ENCODE peak calls at places on chromosomes 2 and 18, in four cellular contexts. One of them, this sample, is unnamed.

GRCh38 chr2:22626621-22627020 is 758.4 kb upstream of the KLHL29 start:
- DNase-seq in left lung: no peak
- DNase-seq in thoracic aorta: no peak
- DNase-seq in astrocyte of the spinal cord: no peak
- DNase-seq in this sample: no peak

GRCh38 chr2:129242201-129242710 is 737.2 kb upstream of the RAB6C start:
- DNase-seq in thoracic aorta: no peak
- DNase-seq in left lung: no peak
- DNase-seq in astrocyte of the spinal cord: no peak
- DNase-seq in this sample: no peak

GRCh38 chr2:189466656-189467055 is 25.4 kb downstream of the WDR75 start:
- DNase-seq in thoracic aorta: no peak
- DNase-seq in left lung: no peak
- DNase-seq in astrocyte of the spinal cord: peak; percentile 15
- DNase-seq in this sample: no peak

GRCh38 chr2:237581751-237582746 is 8.5 kb downstream of the RAB17 start:
- DNase-seq in thoracic aorta: peak; percentile 59
- DNase-seq in left lung: peak; percentile 75
- DNase-seq in astrocyte of the spinal cord: peak; percentile 67
- DNase-seq in this sample: no peak

GRCh38 chr18:60506190-60506589 is 133.6 kb upstream of the MC4R start:
- DNase-seq in thoracic aorta: no peak
- DNase-seq in left lung: no peak
- DNase-seq in astrocyte of the spinal cord: no peak
- DNase-seq in this sample: no peak

GRCh38 chr2:197191177-197191947 is 119.2 kb downstream of the ANKRD44 start:
- DNase-seq in thoracic aorta: no peak
- DNase-seq in astrocyte of the spinal cord: peak; percentile 50
- DNase-seq in left lung: no peak
- DNase-seq in this sample: no peak

GRCh38 chr18:2878656-2879330 is 32.0 kb downstream of the EMILIN2 start:
- DNase-seq in astrocyte of the spinal cord: no peak
- DNase-seq in thoracic aorta: no peak
- DNase-seq in left lung: no peak
- DNase-seq in this sample: no peak

GRCh38 chr2:10520154-10520553 is 72.0 kb upstream of the ODC1 start:
- DNase-seq in left lung: no peak
- DNase-seq in thoracic aorta: no peak
- DNase-seq in astrocyte of the spinal cord: no peak
- DNase-seq in this sample: no peak

GRCh38 chr2:170747921-170748320 is 22.3 kb upstream of the ERICH2 start:
- DNase-seq in astrocyte of the spinal cord: peak; percentile 72
- DNase-seq in left lung: no peak
- DNase-seq in thoracic aorta: no peak
- DNase-seq in this sample: no peak

GRCh38 chr2:43169987-43170732 is 56.2 kb downstream of the ZFP36L2 start:
- DNase-seq in thoracic aorta: no peak
- DNase-seq in astrocyte of the spinal cord: no peak
- DNase-seq in left lung: peak; percentile 80
- DNase-seq in this sample: no peak

GRCh38 chr2:58535182-58535581 is 294.1 kb upstream of the FANCL start:
- DNase-seq in astrocyte of the spinal cord: no peak
- DNase-seq in left lung: no peak
- DNase-seq in thoracic aorta: no peak
- DNase-seq in this sample: no peak

GRCh38 chr2:98658816-98659486 is 50.6 kb downstream of the UNC50 start:
- DNase-seq in left lung: no peak
- DNase-seq in astrocyte of the spinal cord: no peak
- DNase-seq in thoracic aorta: no peak
- DNase-seq in this sample: no peak

DNA sequence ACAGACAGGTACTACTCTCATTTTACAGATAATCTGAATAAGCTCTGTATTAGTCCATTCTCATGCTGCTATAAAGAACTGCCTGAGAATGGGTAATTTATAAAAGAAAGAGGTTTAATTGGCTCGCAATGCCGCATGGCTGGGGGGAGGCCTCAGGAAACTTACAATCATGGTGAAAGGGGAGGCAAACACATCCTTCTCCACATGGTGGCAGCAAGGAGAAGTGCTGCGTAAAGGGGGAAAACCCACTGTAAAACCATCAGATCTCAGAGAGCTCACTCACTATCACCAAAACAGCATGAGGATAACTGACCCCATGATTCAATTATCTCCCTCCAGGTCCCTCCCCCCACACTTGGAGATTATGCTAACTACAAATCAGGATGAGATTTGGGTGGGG is 254.4 kb downstream of the KCNE4 start:
- DNase-seq in astrocyte of the spinal cord: peak; percentile 41
- DNase-seq in left lung: no peak
- DNase-seq in thoracic aorta: no peak
- DNase-seq in this sample: no peak
- TF ChIP-seq CTCF in astrocyte of the spinal cord: peak; percentile 68
- TF ChIP-seq CTCF in left lung: no peak
- TF ChIP-seq CTCF in thoracic aorta: no peak
- TF ChIP-seq CTCF in this sample: no peak

DNA sequence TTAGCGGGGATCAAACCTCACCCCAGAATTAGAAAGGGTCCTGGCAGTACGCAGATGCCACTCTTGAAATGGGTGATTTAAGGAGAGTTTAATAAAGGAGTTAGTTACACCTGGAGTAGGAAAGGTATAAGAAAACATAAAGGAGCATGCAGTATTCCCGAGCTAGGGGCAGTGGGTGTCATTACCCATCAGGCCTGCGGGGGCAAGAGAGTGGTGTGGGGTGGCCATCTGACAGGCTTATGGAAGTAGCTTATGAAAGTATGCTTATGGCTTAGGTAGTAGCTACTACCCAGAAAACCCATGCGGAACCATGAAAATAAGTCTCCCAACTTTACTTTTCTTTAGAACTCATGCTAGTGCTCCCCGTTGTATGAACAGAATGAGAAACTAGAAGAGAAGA is 568.9 kb upstream of the ACVR2A start:
- DNase-seq in left lung: peak; percentile 28
- DNase-seq in thoracic aorta: no peak
- DNase-seq in astrocyte of the spinal cord: no peak
- DNase-seq in this sample: no peak
- TF ChIP-seq CTCF in left lung: no peak
- TF ChIP-seq CTCF in thoracic aorta: no peak
- TF ChIP-seq CTCF in astrocyte of the spinal cord: peak; percentile 25
- TF ChIP-seq CTCF in this sample: no peak

GRCh38 chr2:70188460-70188859 is 2.4 kb downstream of the C2orf42 start:
- DNase-seq in astrocyte of the spinal cord: no peak
- DNase-seq in left lung: no peak
- DNase-seq in thoracic aorta: no peak
- DNase-seq in this sample: no peak

GRCh38 chr2:70190086-70190412 is 770 bp downstream of the C2orf42 start:
- DNase-seq in thoracic aorta: no peak
- DNase-seq in left lung: no peak
- DNase-seq in astrocyte of the spinal cord: no peak
- DNase-seq in this sample: no peak

GRCh38 chr2:70192516-70192915 is 1.7 kb upstream of the C2orf42 start:
- DNase-seq in astrocyte of the spinal cord: no peak
- DNase-seq in left lung: no peak
- DNase-seq in thoracic aorta: no peak
- DNase-seq in this sample: no peak

GRCh38 chr2:70191244-70191735 is 471 bp upstream of the C2orf42 start:
- DNase-seq in thoracic aorta: no peak
- DNase-seq in left lung: no peak
- DNase-seq in astrocyte of the spinal cord: no peak
- DNase-seq in this sample: no peak

GRCh38 chr2:70190413-70191243 is at the start of gene C2orf42:
- DNase-seq in left lung: peak; percentile 96
- DNase-seq in thoracic aorta: peak; percentile 88
- DNase-seq in astrocyte of the spinal cord: peak; percentile 99
- DNase-seq in this sample: peak; percentile 86
- TF ChIP-seq CTCF in left lung: no peak
- TF ChIP-seq CTCF in thoracic aorta: no peak
- TF ChIP-seq CTCF in astrocyte of the spinal cord: peak; percentile 24
- TF ChIP-seq CTCF in this sample: no peak

GRCh38 chr2:235937526-235937925 is 230.7 kb downstream of the GBX2 start:
- DNase-seq in thoracic aorta: no peak
- DNase-seq in astrocyte of the spinal cord: no peak
- DNase-seq in left lung: no peak
- DNase-seq in this sample: no peak

GRCh38 chr2:235935071-235935470 is 233.1 kb downstream of the GBX2 start:
- DNase-seq in left lung: no peak
- DNase-seq in thoracic aorta: no peak
- DNase-seq in astrocyte of the spinal cord: no peak
- DNase-seq in this sample: no peak

GRCh38 chr2:235935773-235936172 is 232.4 kb downstream of the GBX2 start:
- DNase-seq in left lung: peak; percentile 64
- DNase-seq in astrocyte of the spinal cord: no peak
- DNase-seq in thoracic aorta: no peak
- DNase-seq in this sample: no peak

GRCh38 chr2:235937092-235937491 is 231.1 kb downstream of the GBX2 start:
- DNase-seq in astrocyte of the spinal cord: no peak
- DNase-seq in left lung: no peak
- DNase-seq in thoracic aorta: no peak
- DNase-seq in this sample: no peak

GRCh38 chr2:235936493-235936892 is 231.7 kb downstream of the GBX2 start:
- DNase-seq in astrocyte of the spinal cord: no peak
- DNase-seq in thoracic aorta: no peak
- DNase-seq in left lung: no peak
- DNase-seq in this sample: no peak
- TF ChIP-seq CTCF in astrocyte of the spinal cord: peak; percentile 41
- TF ChIP-seq CTCF in thoracic aorta: no peak
- TF ChIP-seq CTCF in left lung: peak; percentile 14
- TF ChIP-seq CTCF in this sample: no peak

DNA sequence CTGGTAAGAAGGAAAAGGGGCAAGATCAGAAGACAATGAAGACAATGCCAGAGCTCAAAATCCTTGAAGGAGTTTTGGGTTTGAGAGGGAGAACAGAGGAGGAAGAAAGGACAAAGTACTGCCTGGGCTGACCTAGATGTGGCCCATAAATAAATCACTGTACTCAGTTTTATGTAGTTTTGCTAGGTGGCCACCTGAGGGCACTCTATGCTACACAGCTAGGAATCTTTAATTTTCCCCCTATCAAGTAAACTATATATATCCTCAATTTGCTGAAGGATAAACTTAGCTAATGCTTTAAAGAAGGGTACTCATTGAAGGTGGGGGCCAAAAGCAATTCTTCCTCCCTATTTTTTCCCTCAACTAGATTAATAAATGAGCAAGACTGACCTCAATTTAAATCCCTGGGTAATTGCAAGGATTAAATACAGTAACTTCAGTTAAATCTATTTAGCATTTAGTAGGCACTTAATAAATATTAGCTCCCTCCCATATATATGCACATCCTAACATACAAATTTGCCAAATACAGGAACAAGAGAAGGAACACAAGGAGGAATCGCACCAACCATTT is 540.3 kb downstream of the NRXN1 start:
- DNase-seq in left lung: no peak
- DNase-seq in thoracic aorta: no peak
- DNase-seq in astrocyte of the spinal cord: peak; percentile 39
- DNase-seq in this sample: no peak
- TF ChIP-seq CTCF in left lung: peak; percentile 52
- TF ChIP-seq CTCF in thoracic aorta: peak; percentile 52
- TF ChIP-seq CTCF in astrocyte of the spinal cord: peak; percentile 71
- TF ChIP-seq CTCF in this sample: no peak

GRCh38 chr2:239290618-239291504 is 110.0 kb downstream of the HDAC4 start:
- DNase-seq in thoracic aorta: no peak
- DNase-seq in astrocyte of the spinal cord: peak; percentile 72
- DNase-seq in left lung: no peak
- DNase-seq in this sample: no peak
- TF ChIP-seq CTCF in thoracic aorta: no peak
- TF ChIP-seq CTCF in astrocyte of the spinal cord: peak; percentile 46
- TF ChIP-seq CTCF in left lung: no peak
- TF ChIP-seq CTCF in this sample: no peak

GRCh38 chr2:206275274-206276160 is 1.1 kb downstream of the ZDBF2 start:
- DNase-seq in astrocyte of the spinal cord: peak; percentile 40
- DNase-seq in thoracic aorta: no peak
- DNase-seq in left lung: no peak
- DNase-seq in this sample: no peak

GRCh38 chr2:206267567-206267966 is 6.9 kb upstream of the ZDBF2 start:
- DNase-seq in astrocyte of the spinal cord: no peak
- DNase-seq in left lung: no peak
- DNase-seq in thoracic aorta: no peak
- DNase-seq in this sample: no peak

GRCh38 chr2:206266130-206267125 is 8.0 kb upstream of the ZDBF2 start:
- DNase-seq in thoracic aorta: no peak
- DNase-seq in astrocyte of the spinal cord: no peak
- DNase-seq in left lung: no peak
- DNase-seq in this sample: no peak

GRCh38 chr2:206274434-206275273 is at the start of gene ZDBF2:
- DNase-seq in thoracic aorta: no peak
- DNase-seq in left lung: peak; percentile 87
- DNase-seq in astrocyte of the spinal cord: peak; percentile 63
- DNase-seq in this sample: no peak

GRCh38 chr2:206271066-206271465 is 3.4 kb upstream of the ZDBF2 start:
- DNase-seq in thoracic aorta: no peak
- DNase-seq in left lung: no peak
- DNase-seq in astrocyte of the spinal cord: no peak
- DNase-seq in this sample: no peak
- TF ChIP-seq CTCF in thoracic aorta: no peak
- TF ChIP-seq CTCF in left lung: no peak
- TF ChIP-seq CTCF in astrocyte of the spinal cord: no peak
- TF ChIP-seq CTCF in this sample: no peak

DNA sequence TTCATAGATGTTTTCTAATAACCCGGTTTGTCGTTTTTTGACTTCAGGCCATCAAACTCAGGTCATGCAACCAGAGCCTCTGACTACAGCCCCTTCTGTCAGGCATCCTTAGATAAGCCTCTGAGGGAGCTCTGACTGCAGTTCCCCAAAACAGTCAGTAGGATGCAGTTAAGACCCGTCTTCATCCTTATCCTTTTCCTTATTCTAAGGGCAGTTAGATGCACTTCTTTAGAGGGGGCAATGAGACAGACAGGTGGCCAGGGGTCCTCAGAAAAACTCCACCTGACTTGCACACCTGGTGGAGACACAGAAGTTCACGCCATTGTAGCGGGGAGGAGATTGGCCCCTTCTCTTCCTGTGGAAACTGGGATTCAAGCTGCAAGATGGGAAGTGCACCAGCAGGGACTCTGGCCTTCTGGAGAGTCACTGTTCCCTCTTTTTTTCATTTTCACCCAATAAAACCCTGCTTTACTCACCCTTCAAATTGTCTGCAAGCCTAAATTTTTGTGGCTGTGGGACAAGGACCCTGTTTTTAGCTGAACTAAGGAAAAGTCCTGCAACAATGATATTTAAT is 104.8 kb upstream of the TFPI start:
- DNase-seq in astrocyte of the spinal cord: peak; percentile 33
- DNase-seq in thoracic aorta: no peak
- DNase-seq in left lung: no peak
- DNase-seq in this sample: no peak
- TF ChIP-seq CTCF in astrocyte of the spinal cord: peak; percentile 57
- TF ChIP-seq CTCF in thoracic aorta: no peak
- TF ChIP-seq CTCF in left lung: no peak
- TF ChIP-seq CTCF in this sample: no peak

This sample was measured in omental fat pad.